ENCODE peak calls at places on chromosomes 5 and 9, in nine cellular contexts. C, E, S, L, W, Z, B, O and M are unnamed samples.

GRCh38 chr9:18596920-18597319 is 123.0 kb downstream of the ADAMTSL1 start:
- DNase-seq in C (no peak), E (no peak), S (peak; percentile 44), L (peak; percentile 47), W (no peak), Z (no peak), B (no peak), O (no peak), M (no peak)

GRCh38 chr5:69525490-69525889 is 32.9 kb downstream of the OCLN start:
- DNase-seq in C (no peak), E (no peak), S (no peak), L (no peak), W (no peak), Z (no peak), B (no peak), O (no peak), M (no peak)

GRCh38 chr5:106127341-106127781 is 1543.4 kb downstream of the EFNA5 start:
- DNase-seq in C (no peak), E (no peak), S (no peak), L (peak; percentile 49), W (no peak), Z (no peak), B (no peak), O (no peak), M (no peak)

GRCh38 chr5:37841223-37841622 is 1.4 kb upstream of the GDNF start:
- DNase-seq in C (no peak), E (no peak), S (no peak), L (peak; percentile 49), W (no peak), Z (no peak), B (no peak), O (no peak), M (no peak)

GRCh38 chr5:61933787-61934626 is 372.0 kb upstream of the KIF2A start:
- DNase-seq in C (peak; percentile 11), E (no peak), S (peak; percentile 60), L (peak; percentile 36), W (peak; percentile 77), Z (no peak), B (no peak), O (peak; percentile 35), M (no peak)

GRCh38 chr5:79975422-79975821 is 15.6 kb downstream of the MTX3 start:
- DNase-seq in C (no peak), E (no peak), S (no peak), L (peak; percentile 6), W (no peak), Z (no peak), B (no peak), O (no peak), M (no peak)

GRCh38 chr9:1009101-1009707 is 32.7 kb downstream of the DMRT3 start:
- DNase-seq in C (peak; percentile 81), E (peak; percentile 69), S (peak; percentile 49), L (peak; percentile 25), W (peak; percentile 82), Z (peak; percentile 92), B (peak; percentile 90), O (peak; percentile 69), M (peak; percentile 44)

GRCh38 chr5:166358127-166358840 is 1933.2 kb upstream of the WWC1 start:
- DNase-seq in C (no peak), E (no peak), S (peak; percentile 20), L (no peak), W (no peak), Z (no peak), B (no peak), O (no peak), M (no peak)

GRCh38 chr5:38616061-38616460 is 59.6 kb upstream of the LIFR start:
- DNase-seq in C (no peak), E (no peak), S (no peak), L (peak; percentile 68), W (no peak), Z (no peak), B (no peak), O (no peak), M (no peak)

GRCh38 chr9:36023260-36024048 is 13.3 kb upstream of the RECK start:
- DNase-seq in C (peak; percentile 76), E (peak; percentile 75), S (peak; percentile 61), L (peak; percentile 47), W (peak; percentile 81), Z (peak; percentile 75), B (no peak), O (peak; percentile 57), M (peak; percentile 58)

GRCh38 chr5:132396589-132397001 is 27.1 kb downstream of the SLC22A5 start:
- DNase-seq in C (no peak), E (no peak), S (no peak), L (no peak), W (no peak), Z (no peak), B (no peak), O (no peak), M (no peak)

GRCh38 chr9:112241491-112241890 is 66.4 kb upstream of the SUSD1 start:
- DNase-seq in C (no peak), E (no peak), S (peak; percentile 41), L (peak; percentile 47), W (no peak), Z (no peak), B (no peak), O (no peak), M (no peak)

GRCh38 chr9:761793-762190 is 79.7 kb upstream of the DMRT1 start:
- DNase-seq in C (no peak), E (no peak), S (no peak), L (no peak), W (no peak), Z (no peak), B (no peak), O (no peak), M (no peak)

GRCh38 chr9:121944741-121945191 is 148.3 kb downstream of the TTLL11 start:
- DNase-seq in C (peak; percentile 81), E (no peak), S (peak; percentile 59), L (peak; percentile 56), W (no peak), Z (no peak), B (no peak), O (no peak), M (no peak)

GRCh38 chr9:20649381-20649780 is 27.1 kb upstream of the MLLT3 start:
- DNase-seq in C (no peak), E (no peak), S (no peak), L (no peak), W (no peak), Z (no peak), B (no peak), O (no peak), M (no peak)

GRCh38 chr5:119537704-119538103 is 85.4 kb downstream of the HSD17B4 start:
- DNase-seq in C (no peak), E (no peak), S (peak; percentile 13), L (peak; percentile 73), W (no peak), Z (no peak), B (no peak), O (no peak), M (no peak)

GRCh38 chr5:22488427-22488826 is 364.7 kb downstream of the CDH12 start:
- DNase-seq in C (no peak), E (no peak), S (no peak), L (no peak), W (no peak), Z (no peak), B (no peak), O (no peak), M (no peak)

GRCh38 chr9:80664327-80665210 is 1024.8 kb downstream of the TLE1 start:
- DNase-seq in C (no peak), E (no peak), S (peak; percentile 33), L (peak; percentile 19), W (peak; percentile 10), Z (no peak), B (no peak), O (no peak), M (no peak)

GRCh38 chr5:158500019-158500418 is 599.7 kb downstream of the EBF1 start:
- DNase-seq in C (no peak), E (no peak), S (no peak), L (no peak), W (no peak), Z (no peak), B (no peak), O (no peak), M (no peak)
- H3K9me3 ChIP-seq in C (peaks cover 5% of the 10 kb centered on the region), E (no peaks in the 10 kb centered on the region), S (peaks cover 12% of the 10 kb centered on the region), L (no peaks in the 10 kb centered on the region), W (no peaks in the 10 kb centered on the region), Z (no peaks in the 10 kb centered on the region), B (no peaks in the 10 kb centered on the region), O (peaks cover 2% of the 10 kb centered on the region), M (no peaks in the 10 kb centered on the region)

GRCh38 chr5:179115845-179116524 is 55.8 kb downstream of the ZNF354C start:
- DNase-seq in C (no peak), E (peak; percentile 21), S (no peak), L (no peak), W (no peak), Z (no peak), B (peak; percentile 43), O (no peak), M (no peak)
- H3K9me3 ChIP-seq in C (no peaks in the 10 kb centered on the region), E (no peaks in the 10 kb centered on the region), S (peaks cover 46% of the 10 kb centered on the region), L (peaks cover 9% of the 10 kb centered on the region), W (no peaks in the 10 kb centered on the region), Z (peaks cover 8% of the 10 kb centered on the region), B (peaks cover 30% of the 10 kb centered on the region), O (peaks cover 57% of the 10 kb centered on the region), M (peaks cover 3% of the 10 kb centered on the region)

DNA sequence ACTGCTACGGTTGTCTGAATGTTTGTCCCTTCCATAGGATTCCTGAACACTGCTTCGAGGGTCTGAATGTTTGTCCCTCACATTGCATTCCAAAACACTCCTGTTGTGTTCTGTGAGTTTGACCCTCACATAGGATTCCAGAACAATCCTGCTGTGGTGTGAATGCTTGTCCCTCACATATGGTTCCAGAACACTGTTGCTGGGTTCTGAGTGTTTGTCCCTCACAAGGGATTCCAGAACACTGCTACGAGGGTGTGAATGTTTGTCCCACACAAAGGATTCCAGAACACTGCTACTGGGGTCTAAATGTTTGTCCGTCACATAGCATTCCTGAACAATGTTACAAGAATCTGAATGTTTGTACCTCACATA is 201.2 kb downstream of the FOXD4L6 start:
- DNase-seq in C (no peak), E (no peak), S (no peak), L (no peak), W (no peak), Z (no peak), B (no peak), O (no peak), M (no peak)
- H3K9me3 ChIP-seq in C (no peaks in the 10 kb centered on the region), E (peaks cover 62% of the 10 kb centered on the region), S (peaks cover 74% of the 10 kb centered on the region), L (peaks cover 42% of the 10 kb centered on the region), W (peaks cover 38% of the 10 kb centered on the region), Z (peaks cover 4% of the 10 kb centered on the region), B (peaks cover 89% of the 10 kb centered on the region), O (peaks cover 87% of the 10 kb centered on the region), M (peaks cover 56% of the 10 kb centered on the region)

DNA sequence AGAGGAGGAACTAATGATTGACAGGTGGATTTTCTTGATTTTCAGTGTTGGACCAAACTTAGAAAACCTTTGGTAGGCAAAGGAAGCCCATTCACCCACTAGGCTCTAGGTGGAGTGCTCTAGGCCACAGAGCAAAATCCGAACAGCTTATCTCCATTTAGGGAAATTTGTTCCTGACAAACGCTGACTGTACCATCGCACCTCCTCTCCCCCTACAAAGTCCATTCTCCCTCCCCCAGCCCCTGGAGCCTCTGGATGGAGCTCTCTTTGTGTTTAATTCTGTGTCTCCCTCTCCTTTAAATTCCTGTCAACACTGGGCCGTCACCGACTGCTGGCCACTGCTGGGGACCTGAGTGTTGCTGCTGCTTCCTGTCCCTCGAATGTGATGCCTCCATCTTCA is 350.1 kb upstream of the IRX2 start:
- DNase-seq in C (no peak), E (no peak), S (no peak), L (no peak), W (peak; percentile 47), Z (no peak), B (no peak), O (no peak), M (no peak)
- H3K9me3 ChIP-seq in C (no peaks in the 10 kb centered on the region), E (no peaks in the 10 kb centered on the region), S (no peaks in the 10 kb centered on the region), L (no peaks in the 10 kb centered on the region), W (no peaks in the 10 kb centered on the region), Z (peaks cover 2% of the 10 kb centered on the region), B (no peaks in the 10 kb centered on the region), O (no peaks in the 10 kb centered on the region), M (no peaks in the 10 kb centered on the region)